ENCODE peak calls at places on chromosomes 1 and 21, in five cellular contexts. P is gastrocnemius medialis, F is fibroblast of lung, N is body of pancreas, Z is ovary. C is an unnamed sample.

GRCh38 chr1:14925336-14926136 is 228.0 kb upstream of the TMEM51 start:
- DNase-seq in F (no peak), N (no peak), Z (no peak), P (no peak), C (no peak)

GRCh38 chr1:233328661-233329498 is 1.4 kb downstream of the MAP3K21 start:
- DNase-seq in P (no peak), N (peak; percentile 64), Z (no peak), F (no peak), C (no peak)

GRCh38 chr1:33516891-33517550 is 44.6 kb downstream of the ZSCAN20 start:
- DNase-seq in F (peak; percentile 40), Z (no peak), P (no peak), N (no peak), C (no peak)

GRCh38 chr1:234276389-234276788 is 96.9 kb upstream of the COA6 start:
- DNase-seq in P (no peak), N (peak; percentile 12), F (no peak), Z (no peak), C (no peak)

GRCh38 chr1:53639251-53639721 is 99.7 kb downstream of the GLIS1 start:
- DNase-seq in P (peak; percentile 48), Z (no peak), N (no peak), F (peak; percentile 32), C (no peak)

GRCh38 chr21:36964832-36965719 is 1.4 kb downstream of the HLCS start:
- DNase-seq in Z (no peak), P (no peak), N (no peak), F (peak; percentile 20), C (no peak)

GRCh38 chr1:67851800-67852199 is 18.5 kb upstream of the GNG12 start:
- DNase-seq in F (no peak), P (no peak), Z (no peak), N (no peak), C (no peak)

GRCh38 chr1:117146570-117147340 is 25.2 kb upstream of the TRIM45 start:
- DNase-seq in P (peak; percentile 31), N (peak; percentile 28), F (peak; percentile 84), Z (no peak), C (no peak)

GRCh38 chr1:215228193-215228592 is 145.7 kb downstream of the KCNK2 start:
- DNase-seq in P (no peak), F (no peak), N (no peak), Z (no peak), C (no peak)

GRCh38 chr1:33634806-33635205 is 162.4 kb downstream of the ZSCAN20 start:
- DNase-seq in P (no peak), N (peak; percentile 68), F (no peak), Z (no peak), C (no peak)

GRCh38 chr1:157307491-157307890 is 169.3 kb upstream of the ETV3 start:
- DNase-seq in F (no peak), P (no peak), Z (no peak), N (no peak), C (no peak)

GRCh38 chr1:32372149-32372756 is 9.9 kb downstream of the TSSK3 start:
- DNase-seq in N (no peak), P (no peak), Z (no peak), F (no peak), C (no peak)

GRCh38 chr1:9270290-9270900 is 22.3 kb upstream of the SPSB1 start:
- DNase-seq in Z (no peak), P (peak; percentile 87), N (no peak), F (no peak), C (peak; percentile 35)

GRCh38 chr1:23533288-23534130 is 2.5 kb upstream of the E2F2 start:
- DNase-seq in N (no peak), F (no peak), P (no peak), Z (no peak), C (no peak)

GRCh38 chr1:92882817-92883216 is 51.0 kb downstream of the RPL5 start:
- DNase-seq in F (no peak), N (no peak), Z (no peak), P (no peak), C (no peak)

GRCh38 chr1:31712041-31712440 is 8.2 kb upstream of the COL16A1 start:
- DNase-seq in Z (no peak), F (peak; percentile 65), P (no peak), N (no peak), C (no peak)

GRCh38 chr21:33266784-33267135 is 593 bp downstream of the IL10RB start:
- DNase-seq in P (no peak), F (no peak), N (no peak), Z (no peak), C (no peak)

GRCh38 chr1:12525311-12526181 is 92.5 kb downstream of the DHRS3 start:
- DNase-seq in Z (peak; percentile 88), P (peak; percentile 94), N (peak; percentile 92), F (no peak), C (peak; percentile 93)

GRCh38 chr1:89938171-89939055 is 56.5 kb upstream of the ZNF326 start:
- DNase-seq in Z (no peak), P (no peak), F (peak; percentile 61), N (no peak), C (no peak)

GRCh38 chr1:226427131-226427530 is 19.2 kb upstream of the PARP1 start:
- DNase-seq in Z (no peak), F (no peak), N (no peak), P (no peak), C (no peak)

GRCh38 chr1:244284641-244285156 is 167.0 kb downstream of the ADSS2 start:
- DNase-seq in P (no peak), N (no peak), Z (no peak), F (no peak), C (no peak)

GRCh38 chr1:46244656-46245371 is 2.7 kb upstream of the RAD54L start:
- DNase-seq in P (no peak), F (peak; percentile 18), Z (no peak), N (no peak), C (no peak)

GRCh38 chr21:37159053-37159776 is 86.2 kb downstream of the TTC3 start:
- DNase-seq in F (peak; percentile 67), P (no peak), N (no peak), Z (no peak), C (no peak)

GRCh38 chr1:88224940-88225339 is 459.1 kb upstream of the PKN2 start:
- DNase-seq in N (no peak), P (no peak), Z (no peak), F (no peak), C (no peak)

GRCh38 chr1:25616080-25616931 is at the start of gene MAN1C1:
- DNase-seq in Z (peak; percentile 86), F (peak; percentile 76), P (peak; percentile 74), N (peak; percentile 89), C (peak; percentile 93)

GRCh38 chr1:164769504-164770148 is 210.6 kb downstream of the PBX1 start:
- DNase-seq in P (no peak), Z (no peak), F (no peak), N (no peak), C (no peak)

DNA sequence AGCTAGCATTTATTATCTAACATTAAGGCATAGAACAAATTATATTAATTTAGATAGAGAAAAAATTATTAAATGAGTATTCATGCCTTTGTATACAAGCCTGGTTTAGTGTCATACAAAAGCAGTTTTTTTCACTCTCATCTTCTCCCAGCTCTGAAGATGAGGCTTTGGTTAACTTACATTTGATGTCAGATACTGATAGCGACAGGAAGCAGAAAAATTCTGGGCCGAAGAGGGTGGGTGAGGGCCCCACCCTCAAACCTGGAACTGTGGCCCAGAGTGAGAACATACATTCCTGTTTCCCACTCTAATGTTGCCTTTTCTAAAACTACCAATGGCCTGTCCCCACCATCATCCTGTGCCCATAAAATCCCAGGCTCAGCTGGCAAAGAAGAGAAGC is 15.0 kb downstream of the OR2T1 start:
- DNase-seq in F (no peak), Z (no peak), P (no peak), N (no peak), C (no peak)
- H3K9me3 ChIP-seq in F (no peaks in the 10 kb centered on the region), Z (no peaks in the 10 kb centered on the region), P (no peaks in the 10 kb centered on the region), N (no peaks in the 10 kb centered on the region), C (no peaks in the 10 kb centered on the region)

DNA sequence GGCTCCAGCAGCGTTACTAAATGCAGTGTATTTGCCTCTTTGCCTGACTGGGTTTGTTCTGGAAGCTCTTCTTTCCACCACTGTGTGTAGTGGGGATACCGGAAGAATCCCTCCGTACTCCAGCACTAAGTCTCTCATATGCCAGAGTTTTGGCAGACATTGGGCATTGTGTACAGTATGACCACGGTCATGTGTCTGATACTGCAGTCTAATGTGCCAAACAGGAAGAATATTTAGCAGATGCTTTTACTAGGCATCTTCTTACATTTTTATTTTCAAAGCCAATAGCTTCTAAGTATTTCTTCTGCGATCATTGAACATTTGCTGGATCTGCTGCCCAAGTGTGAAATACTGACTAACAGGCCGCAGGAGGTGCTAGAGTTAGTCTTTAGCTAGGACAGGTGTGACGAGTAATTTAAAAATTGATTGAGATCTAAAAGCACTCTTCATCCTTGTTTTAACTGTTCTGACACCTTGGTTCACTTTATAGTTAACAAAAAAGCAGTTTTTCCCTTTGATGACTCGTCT is 658 bp upstream of the FAM78B start:
- DNase-seq in N (no peak), P (no peak), Z (no peak), F (no peak), C (no peak)
- H3K4me3 ChIP-seq in N (peak overlapping the region; percentile 33), P (peak overlapping the region; percentile 69), Z (peak overlapping the region; percentile 72), F (peak overlapping the region; percentile 53), C (peak overlapping the region; percentile 79)

GRCh38 chr1:7398982-7399381 is 372.1 kb upstream of the VAMP3 start:
- DNase-seq in P (no peak), F (peak; percentile 51), Z (no peak), N (no peak), C (no peak)
- H3K9me3 ChIP-seq in P (peaks cover 3% of the 10 kb centered on the region), F (no peaks in the 10 kb centered on the region), Z (no peaks in the 10 kb centered on the region), N (no peaks in the 10 kb centered on the region), C (no peaks in the 10 kb centered on the region)

GRCh38 chr1:42259059-42259738 is 75.8 kb downstream of the FOXJ3 start:
- DNase-seq in N (peak; percentile 9), P (peak; percentile 38), F (peak; percentile 79), Z (no peak), C (no peak)
- H3K4me3 ChIP-seq in N (no peak overlapping the region), P (no peak overlapping the region), F (no peak overlapping the region), Z (no peak overlapping the region), C (no peak overlapping the region)

GRCh38 chr1:248144513-248145198 is at the start of gene OR2M5:
- DNase-seq in N (no peak), F (no peak), P (no peak), Z (no peak), C (no peak)
- H3K9me3 ChIP-seq in N (no peaks in the 10 kb centered on the region), F (no peaks in the 10 kb centered on the region), P (peaks cover 2% of the 10 kb centered on the region), Z (no peaks in the 10 kb centered on the region), C (no peaks in the 10 kb centered on the region)

GRCh38 chr1:203792491-203792890 is 2.9 kb upstream of the ZBED6 start:
- DNase-seq in Z (no peak), N (no peak), F (no peak), P (no peak), C (no peak)

GRCh38 chr1:203797216-203797615 is 1.8 kb downstream of the ZBED6 start:
- DNase-seq in N (no peak), F (no peak), Z (no peak), P (no peak), C (no peak)

GRCh38 chr1:203796223-203796747 is 862 bp downstream of the ZBED6 start:
- DNase-seq in F (peak; percentile 46), P (no peak), N (peak; percentile 24), Z (no peak), C (no peak)

GRCh38 chr1:203795382-203796222 is at the start of the genes ZBED6 and ZC3H11A:
- DNase-seq in N (peak; percentile 99), F (peak; percentile 99), Z (peak; percentile 100), P (peak; percentile 99), C (peak; percentile 99)

GRCh38 chr1:203794764-203795381 is 550 bp upstream of the ZBED6 start:
- DNase-seq in Z (peak; percentile 25), F (no peak), P (no peak), N (no peak), C (no peak)
- H3K4me3 ChIP-seq in Z (peak overlapping the region; percentile 88), F (peak overlapping the region; percentile 90), P (peak overlapping the region; percentile 85), N (no peak overlapping the region), C (peak overlapping the region; percentile 86)